ENCODE peak calls at places on chromosome 16, in four cellular contexts. X is mammary epithelial cell, U is neural progenitor cell, E is neuronal stem cell. V is an unnamed sample.

GRCh38 chr16:27401768-27402568 is at the start of gene IL21R:
- DNase-seq in U (peak; percentile 14), E (no peak), X (no peak), V (peak; percentile 92)

GRCh38 chr16:85136705-85137322 is 24.5 kb upstream of the CIBAR2 start:
- DNase-seq in E (no peak), X (no peak), U (no peak), V (no peak)

GRCh38 chr16:4376820-4377572 is 5.3 kb downstream of the VASN start:
- DNase-seq in X (no peak), U (no peak), E (no peak), V (no peak)

GRCh38 chr16:21300309-21301167 is 22.4 kb upstream of the CRYM start:
- DNase-seq in E (peak; percentile 89), X (peak; percentile 100), U (peak; percentile 94), V (peak; percentile 91)

GRCh38 chr16:83744521-83744981 is 63.2 kb upstream of the HSBP1 start:
- DNase-seq in U (no peak), X (peak; percentile 14), E (peak; percentile 2), V (peak; percentile 86)

GRCh38 chr16:19710191-19710908 is 7.7 kb downstream of the KNOP1 start:
- DNase-seq in E (no peak), X (no peak), U (peak; percentile 75), V (peak; percentile 52)

GRCh38 chr16:74699666-74700065 is 996 bp downstream of the MLKL start:
- DNase-seq in U (no peak), X (no peak), E (no peak), V (no peak)

GRCh38 chr16:84484579-84485254 is 19.7 kb downstream of the MEAK7 start:
- DNase-seq in U (peak; percentile 55), E (no peak), X (no peak), V (no peak)

GRCh38 chr16:85555549-85556455 is 57.3 kb upstream of the GSE1 start:
- DNase-seq in U (no peak), E (no peak), X (peak; percentile 7), V (no peak)

GRCh38 chr16:82002831-82003230 is 8.4 kb downstream of the SDR42E1 start:
- DNase-seq in U (no peak), E (no peak), X (peak; percentile 5), V (no peak)

GRCh38 chr16:87855852-87856715 is 13.2 kb downstream of the SLC7A5 start:
- DNase-seq in X (no peak), E (no peak), U (no peak), V (peak; percentile 90)

GRCh38 chr16:11976850-11977205 is 294 bp downstream of the SNX29 start:
- DNase-seq in X (no peak), U (no peak), E (no peak), V (no peak)
- H3K4me1 ChIP-seq in X (peaks cover 9% of the 10 kb centered on the region), U (peaks cover 9% of the 10 kb centered on the region), E (peaks cover 11% of the 10 kb centered on the region), V (peaks cover 9% of the 10 kb centered on the region)

GRCh38 chr16:1350691-1351090 is 987 bp downstream of the TSR3 start:
- DNase-seq in E (no peak), U (no peak), X (no peak), V (no peak)
- H3K9ac ChIP-seq in E (no peak overlapping the region), U (peak overlapping the region; percentile 94), X (peak overlapping the region; percentile 67), V (peak overlapping the region; percentile 31)

GRCh38 chr16:68083239-68083781 is 1.9 kb upstream of the NFATC3 start:
- DNase-seq in U (no peak), E (no peak), X (no peak), V (no peak)
- H3K4me1 ChIP-seq in U (peaks cover 21% of the 10 kb centered on the region), E (peaks cover 7% of the 10 kb centered on the region), X (peaks cover 17% of the 10 kb centered on the region), V (peaks cover 46% of the 10 kb centered on the region)

GRCh38 chr16:2682209-2683021 is at the start of gene KCTD5:
- DNase-seq in E (peak; percentile 93), X (peak; percentile 94), U (peak; percentile 97), V (peak; percentile 98)

GRCh38 chr16:2690852-2691251 is 8.5 kb downstream of the KCTD5 start:
- DNase-seq in E (no peak), X (no peak), U (no peak), V (peak; percentile 51)

GRCh38 chr16:2687531-2688308 is 5.4 kb downstream of the KCTD5 start:
- DNase-seq in E (no peak), U (no peak), X (no peak), V (no peak)

GRCh38 chr16:2689968-2690830 is 7.9 kb downstream of the KCTD5 start:
- DNase-seq in E (no peak), U (no peak), X (no peak), V (peak; percentile 64)

GRCh38 chr16:2686912-2687507 is 4.7 kb downstream of the KCTD5 start:
- DNase-seq in X (no peak), E (no peak), U (no peak), V (peak; percentile 78)
- H3K9ac ChIP-seq in X (no peak overlapping the region), E (no peak overlapping the region), U (no peak overlapping the region), V (no peak overlapping the region)

DNA sequence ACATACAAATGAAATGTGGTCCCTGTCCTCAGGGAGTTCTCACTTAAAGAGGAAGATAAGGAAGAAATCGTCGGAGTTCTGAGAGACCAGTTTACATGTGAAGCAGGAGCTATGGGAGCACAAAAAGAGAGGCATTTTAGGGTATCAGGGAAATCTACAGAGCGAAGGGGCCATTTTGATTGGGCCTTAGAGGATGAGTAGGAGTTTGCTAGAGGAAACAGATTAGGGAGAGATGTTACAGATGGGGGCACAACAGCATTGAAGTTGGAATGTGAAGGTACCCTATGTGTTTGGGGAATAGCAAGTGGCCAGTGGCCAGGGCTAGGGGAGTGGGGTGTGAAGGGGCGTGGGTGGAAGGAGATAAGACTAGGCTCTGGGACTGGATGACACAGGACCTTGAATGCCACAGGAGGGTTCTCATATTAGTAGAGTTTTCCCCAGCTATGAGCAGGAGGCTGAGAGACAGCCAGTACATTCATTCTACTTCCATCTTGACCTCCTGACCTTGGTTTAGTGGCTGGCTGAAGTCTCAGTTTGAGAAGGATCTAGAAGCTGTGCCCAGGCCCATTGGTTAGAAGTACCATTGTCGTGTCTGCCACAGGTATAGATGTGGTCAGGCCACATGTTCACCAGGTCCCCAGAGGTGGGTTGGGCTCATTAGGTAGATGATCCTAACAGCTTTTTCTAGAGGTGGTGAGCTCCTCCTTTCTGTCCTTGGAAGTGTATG is 34.8 kb downstream of the CPNE2 start:
- DNase-seq in E (no peak), U (no peak), X (no peak), V (no peak)
- H3K4me1 ChIP-seq in E (peaks cover 28% of the 10 kb centered on the region), U (peaks cover 7% of the 10 kb centered on the region), X (no peaks in the 10 kb centered on the region), V (no peaks in the 10 kb centered on the region)

GRCh38 chr16:65519402-65519801 is 397.5 kb upstream of the CDH11 start:
- DNase-seq in U (no peak), X (no peak), E (no peak), V (no peak)

GRCh38 chr16:65522412-65522811 is 400.5 kb upstream of the CDH11 start:
- DNase-seq in X (no peak), U (no peak), E (no peak), V (no peak)

GRCh38 chr16:65523258-65523950 is 401.5 kb upstream of the CDH11 start:
- DNase-seq in X (no peak), U (peak; percentile 43), E (peak; percentile 8), V (no peak)

GRCh38 chr16:65524231-65524630 is 402.4 kb upstream of the CDH11 start:
- DNase-seq in U (no peak), E (no peak), X (no peak), V (no peak)

GRCh38 chr16:65521685-65522338 is 399.9 kb upstream of the CDH11 start:
- DNase-seq in X (no peak), E (no peak), U (peak; percentile 48), V (no peak)
- H3K9ac ChIP-seq in X (no peak overlapping the region), E (no peak overlapping the region), U (no peak overlapping the region), V (no peak overlapping the region)

GRCh38 chr16:57783116-57783515 is 19.2 kb downstream of the KIFC3 start:
- DNase-seq in X (no peak), E (no peak), U (no peak), V (no peak)

GRCh38 chr16:57778658-57779057 is 23.6 kb downstream of the KIFC3 start:
- DNase-seq in E (no peak), X (no peak), U (no peak), V (no peak)

GRCh38 chr16:57781741-57782606 is 20.3 kb downstream of the KIFC3 start:
- DNase-seq in E (no peak), X (peak; percentile 32), U (no peak), V (peak; percentile 12)

GRCh38 chr16:57783883-57784282 is 18.4 kb downstream of the KIFC3 start:
- DNase-seq in U (no peak), E (no peak), X (no peak), V (peak; percentile 35)

DNA sequence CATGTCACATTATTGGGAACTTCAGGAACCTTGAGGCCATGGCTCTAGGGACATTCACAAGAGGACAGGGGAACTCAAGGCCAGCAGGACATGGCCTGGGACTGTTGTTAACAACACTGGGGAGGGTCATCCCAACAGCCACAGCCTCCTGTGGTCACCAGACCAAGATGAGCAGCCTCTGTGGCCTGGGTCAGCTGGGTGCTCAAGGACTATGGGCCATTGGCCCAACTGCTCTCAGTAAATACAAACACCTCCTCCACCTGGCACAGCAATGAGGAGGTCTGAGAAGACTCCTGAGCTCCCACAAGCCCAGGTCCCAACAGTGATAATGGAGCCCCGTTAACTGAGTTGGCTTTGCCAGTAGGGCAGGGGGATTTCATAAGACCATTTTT is 20.9 kb downstream of the KIFC3 start:
- DNase-seq in U (no peak), E (no peak), X (no peak), V (peak; percentile 36)
- H3K4me1 ChIP-seq in U (peaks cover under 1% of the 10 kb centered on the region), E (no peaks in the 10 kb centered on the region), X (no peaks in the 10 kb centered on the region), V (peaks cover 8% of the 10 kb centered on the region)

V was measured in kidney.